ENCODE peak calls at places on chromosomes 7 and 10, in seven cellular contexts. J, C, U, O, Q, P and A are unnamed samples. For H3K9me3 and H3K4me1, the result is how much of the 10 kb centered on the place peaks cover.

GRCh38 chr10:96292971-96293909 is 11.0 kb upstream of the DNTT start:
- DNase-seq in J (peak), C (peak), U (no peak), O (peak), Q (peak), P (no peak), A (no peak)

GRCh38 chr10:72049969-72050781 is 38.2 kb downstream of the SPOCK2 start:
- DNase-seq in J (no peak), C (peak), U (no peak), O (no peak), Q (no peak), P (no peak), A (no peak)

GRCh38 chr7:22255342-22255741 is 101.6 kb downstream of the RAPGEF5 start:
- DNase-seq in J (no peak), C (no peak), U (no peak), O (no peak), Q (no peak), P (no peak), A (no peak)

GRCh38 chr7:12888727-12889126 is 201.3 kb downstream of the ARL4A start:
- DNase-seq in J (no peak), C (no peak), U (no peak), O (no peak), Q (no peak), P (no peak), A (no peak)

GRCh38 chr10:79403441-79404230 is 41.8 kb downstream of the ZCCHC24 start:
- DNase-seq in J (no peak), C (peak), U (peak), O (no peak), Q (no peak), P (peak), A (peak)

GRCh38 chr7:141702047-141702567 is at the start of gene DENND11:
- DNase-seq in J (peak), C (no peak), U (peak), O (peak), Q (peak), P (peak), A (peak)

GRCh38 chr10:689433-690226 is at the start of gene DIP2C:
- DNase-seq in J (peak), C (peak), U (peak), O (peak), Q (no peak), P (peak), A (peak)

GRCh38 chr7:155951554-155952158 is 139.4 kb upstream of the SHH start:
- DNase-seq in J (peak), C (peak), U (no peak), O (no peak), Q (no peak), P (no peak), A (no peak)

GRCh38 chr10:31619410-31620095 is 300.5 kb downstream of the ZEB1 start:
- DNase-seq in J (no peak), C (no peak), U (no peak), O (no peak), Q (no peak), P (peak), A (no peak)

GRCh38 chr7:18320422-18320821 is 175.1 kb upstream of the HDAC9 start:
- DNase-seq in J (no peak), C (no peak), U (no peak), O (no peak), Q (no peak), P (no peak), A (no peak)

GRCh38 chr10:110498087-110498981 is 627 bp downstream of the DUSP5 start:
- DNase-seq in J (no peak), C (no peak), U (peak), O (peak), Q (peak), P (peak), A (peak)

GRCh38 chr10:80924063-80924952 is 386.6 kb downstream of the SH2D4B start:
- DNase-seq in J (peak), C (peak), U (peak), O (peak), Q (no peak), P (no peak), A (peak)

GRCh38 chr10:89369142-89370105 is 8.4 kb upstream of the IFIT1B start:
- DNase-seq in J (no peak), C (no peak), U (no peak), O (no peak), Q (no peak), P (no peak), A (no peak)

GRCh38 chr7:27389508-27389907 is 146.9 kb downstream of the EVX1 start:
- DNase-seq in J (no peak), C (no peak), U (no peak), O (no peak), Q (no peak), P (no peak), A (no peak)

GRCh38 chr10:21516270-21517131 is 9.0 kb downstream of the SKIDA1 start:
- DNase-seq in J (no peak), C (no peak), U (peak), O (peak), Q (peak), P (peak), A (peak)

GRCh38 chr10:80132299-80133139 is at the start of gene PLAC9:
- DNase-seq in J (peak), C (no peak), U (peak), O (no peak), Q (no peak), P (peak), A (peak)

GRCh38 chr7:6640246-6640721 is 3.2 kb downstream of the ZNF316 start:
- DNase-seq in J (no peak), C (no peak), U (no peak), O (peak), Q (no peak), P (peak), A (peak)

GRCh38 chr7:37270109-37270508 is 178.6 kb downstream of the ELMO1 start:
- DNase-seq in J (no peak), C (no peak), U (no peak), O (no peak), Q (no peak), P (no peak), A (no peak)

GRCh38 chr10:133113146-133113830 is 25.6 kb downstream of the ADGRA1 start:
- DNase-seq in J (no peak), C (no peak), U (no peak), O (no peak), Q (no peak), P (no peak), A (peak)
- H3K9me3 ChIP-seq in J (under half), C (under half), U (under half), O (under half), Q (under half), P (under half), A (under half)

GRCh38 chr10:73060173-73060572 is 36.5 kb downstream of the P4HA1 start:
- DNase-seq in J (no peak), C (no peak), U (no peak), O (no peak), Q (no peak), P (no peak), A (no peak)

GRCh38 chr10:73053275-73053674 is 43.4 kb downstream of the P4HA1 start:
- DNase-seq in J (no peak), C (no peak), U (no peak), O (no peak), Q (no peak), P (no peak), A (no peak)

GRCh38 chr10:73058057-73058591 is 38.5 kb downstream of the P4HA1 start:
- DNase-seq in J (no peak), C (no peak), U (no peak), O (no peak), Q (no peak), P (no peak), A (no peak)

DNA sequence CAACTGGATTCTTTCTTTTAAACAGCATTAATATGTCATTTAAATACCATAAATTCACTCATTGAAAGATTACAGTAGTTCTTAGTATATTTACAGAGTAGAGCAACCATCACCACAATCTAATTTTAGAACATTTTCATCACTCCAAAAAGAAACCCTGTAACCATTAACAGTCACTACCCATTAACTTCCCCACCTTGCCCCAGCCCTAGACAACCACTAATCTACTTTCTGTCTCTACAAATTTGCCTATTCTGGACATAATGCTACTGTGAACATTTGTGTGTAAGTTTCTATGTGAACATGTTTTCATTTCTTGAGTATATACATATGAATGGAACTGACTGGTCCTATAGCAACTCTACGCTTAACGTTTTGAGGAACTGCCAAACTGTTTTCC is 42.4 kb downstream of the P4HA1 start:
- DNase-seq in J (no peak), C (no peak), U (no peak), O (no peak), Q (no peak), P (no peak), A (no peak)
- H3K27ac ChIP-seq in J (no peak), C (no peak), U (no peak), O (no peak), Q (no peak), P (peak), A (no peak)

GRCh38 chr10:133235891-133236321 is 1.7 kb upstream of the VENTX start:
- DNase-seq in J (no peak), C (no peak), U (no peak), O (no peak), Q (no peak), P (no peak), A (peak)
- H3K4me1 ChIP-seq in J (under half), C (under half), U (under half), O (under half), Q (under half), P (under half), A (under half)

GRCh38 chr7:157473051-157473569 is 136.3 kb downstream of the DNAJB6 start:
- DNase-seq in J (no peak), C (no peak), U (no peak), O (no peak), Q (no peak), P (no peak), A (no peak)
- H3K9me3 ChIP-seq in J (under half), C (under half), U (under half), O (under half), Q (under half), P (under half), A (under half)

GRCh38 chr7:134694299-134694698 is 47.6 kb downstream of the BPGM start:
- DNase-seq in J (peak), C (no peak), U (no peak), O (no peak), Q (no peak), P (no peak), A (no peak)

GRCh38 chr7:134691820-134692705 is 45.4 kb downstream of the BPGM start:
- DNase-seq in J (no peak), C (no peak), U (peak), O (no peak), Q (no peak), P (no peak), A (peak)

GRCh38 chr7:134690016-134690415 is 43.4 kb downstream of the BPGM start:
- DNase-seq in J (no peak), C (no peak), U (no peak), O (no peak), Q (no peak), P (no peak), A (peak)

GRCh38 chr7:134693256-134693655 is 46.6 kb downstream of the BPGM start:
- DNase-seq in J (no peak), C (no peak), U (peak), O (no peak), Q (no peak), P (no peak), A (no peak)

GRCh38 chr7:134690614-134691504 is 44.2 kb downstream of the BPGM start:
- DNase-seq in J (no peak), C (no peak), U (no peak), O (no peak), Q (no peak), P (no peak), A (no peak)
- H3K27ac ChIP-seq in J (no peak), C (no peak), U (peak), O (peak), Q (no peak), P (peak), A (peak)

GRCh38 chr7:92727755-92728154 is 108.6 kb downstream of the CDK6 start:
- DNase-seq in J (no peak), C (no peak), U (no peak), O (no peak), Q (no peak), P (no peak), A (no peak)

GRCh38 chr7:92723978-92724377 is 112.4 kb downstream of the CDK6 start:
- DNase-seq in J (no peak), C (no peak), U (no peak), O (no peak), Q (no peak), P (no peak), A (no peak)

GRCh38 chr7:92723205-92723604 is 113.2 kb downstream of the CDK6 start:
- DNase-seq in J (no peak), C (no peak), U (no peak), O (no peak), Q (no peak), P (no peak), A (no peak)

GRCh38 chr7:92722541-92722940 is 113.8 kb downstream of the CDK6 start:
- DNase-seq in J (no peak), C (no peak), U (no peak), O (no peak), Q (no peak), P (no peak), A (no peak)

DNA sequence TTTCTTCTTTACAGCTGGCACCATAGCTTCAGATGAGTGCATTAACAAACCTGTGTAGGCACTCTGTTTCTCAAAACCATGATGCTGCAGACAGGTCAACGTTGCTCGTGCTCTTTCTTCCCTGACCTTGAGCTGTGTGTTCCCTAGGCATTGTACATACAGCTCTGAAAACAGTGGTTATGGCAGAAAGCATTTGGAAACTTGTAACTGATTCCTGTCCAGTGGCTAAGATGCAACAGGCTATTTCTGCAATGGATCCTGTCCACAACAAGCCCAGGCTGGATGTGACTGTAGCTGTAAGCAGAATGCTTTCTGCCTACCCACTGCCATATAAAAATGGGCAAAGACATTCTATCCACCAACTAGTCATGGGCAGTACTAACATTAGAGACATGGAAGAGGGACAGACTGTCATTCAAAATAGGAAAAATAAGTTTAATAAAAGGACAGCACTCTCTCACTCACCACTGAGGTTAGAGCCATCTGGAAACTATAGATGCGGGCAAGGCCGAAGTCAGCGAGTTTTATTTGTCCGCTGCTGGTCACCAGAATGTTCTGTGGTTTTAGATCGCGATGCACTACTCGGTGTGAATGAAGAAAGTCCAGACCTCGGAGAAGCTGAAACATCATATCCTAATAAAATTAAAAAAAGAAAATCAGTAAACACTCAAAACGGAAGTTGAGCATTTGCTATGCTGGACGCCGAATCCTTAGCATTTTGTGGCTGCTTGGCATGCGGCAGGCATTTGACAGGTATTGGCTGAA is 111.0 kb downstream of the CDK6 start:
- DNase-seq in J (no peak), C (no peak), U (no peak), O (no peak), Q (no peak), P (no peak), A (no peak)
- H3K4me1 ChIP-seq in J (under half), C (under half), U (under half), O (under half), Q (under half), P (half or more), A (under half)

GRCh38 chr7:57178768-57179139 is 46.5 kb upstream of the ZNF479 start:
- DNase-seq in J (no peak), C (no peak), U (no peak), O (no peak), Q (no peak), P (no peak), A (no peak)

GRCh38 chr7:57179776-57180415 is 47.7 kb upstream of the ZNF479 start:
- DNase-seq in J (no peak), C (no peak), U (no peak), O (no peak), Q (no peak), P (no peak), A (no peak)

GRCh38 chr7:57181281-57181680 is 49.0 kb upstream of the ZNF479 start:
- DNase-seq in J (no peak), C (no peak), U (no peak), O (no peak), Q (no peak), P (no peak), A (no peak)

GRCh38 chr7:57176928-57177635 is 44.8 kb upstream of the ZNF479 start:
- DNase-seq in J (no peak), C (no peak), U (no peak), O (no peak), Q (no peak), P (no peak), A (no peak)

GRCh38 chr7:57177856-57178767 is 45.9 kb upstream of the ZNF479 start:
- DNase-seq in J (no peak), C (no peak), U (no peak), O (no peak), Q (no peak), P (no peak), A (no peak)
- H3K9me3 ChIP-seq in J (under half), C (half or more), U (under half), O (under half), Q (under half), P (under half), A (under half)